ENCODE peak calls at places on chromosomes 5 and 9, in ten cellular contexts. One of them, this sample, is unnamed.

GRCh38 chr5:150122536-150123481 is 32.8 kb downstream of the PDGFRB start:
- DNase-seq in breast epithelium: no peak
- DNase-seq in IMR-90: no peak
- DNase-seq in body of pancreas: no peak
- DNase-seq in adrenal gland: no peak
- DNase-seq in A549: no peak
- DNase-seq in suprapubic skin: no peak
- DNase-seq in endothelial cell of umbilical vein: no peak
- DNase-seq in H1: no peak
- DNase-seq in Peyer's patch: peak; percentile 25
- DNase-seq in this sample: no peak

GRCh38 chr5:175797521-175798038 is 73.8 kb upstream of the CPLX2 start:
- DNase-seq in A549: no peak
- DNase-seq in suprapubic skin: no peak
- DNase-seq in Peyer's patch: no peak
- DNase-seq in endothelial cell of umbilical vein: no peak
- DNase-seq in breast epithelium: no peak
- DNase-seq in adrenal gland: no peak
- DNase-seq in body of pancreas: no peak
- DNase-seq in IMR-90: no peak
- DNase-seq in H1: peak; percentile 36
- DNase-seq in this sample: no peak

GRCh38 chr5:117394506-117395157 is 820.0 kb upstream of the SEMA6A start:
- DNase-seq in endothelial cell of umbilical vein: no peak
- DNase-seq in adrenal gland: no peak
- DNase-seq in H1: no peak
- DNase-seq in body of pancreas: no peak
- DNase-seq in suprapubic skin: no peak
- DNase-seq in breast epithelium: no peak
- DNase-seq in Peyer's patch: no peak
- DNase-seq in A549: no peak
- DNase-seq in IMR-90: no peak
- DNase-seq in this sample: no peak

GRCh38 chr5:154570572-154571324 is 92.7 kb upstream of the HAND1 start:
- DNase-seq in suprapubic skin: no peak
- DNase-seq in H1: no peak
- DNase-seq in endothelial cell of umbilical vein: no peak
- DNase-seq in IMR-90: no peak
- DNase-seq in Peyer's patch: no peak
- DNase-seq in A549: no peak
- DNase-seq in breast epithelium: no peak
- DNase-seq in body of pancreas: no peak
- DNase-seq in adrenal gland: no peak
- DNase-seq in this sample: no peak

GRCh38 chr5:113776168-113776567 is 262.7 kb downstream of the YTHDC2 start:
- DNase-seq in adrenal gland: no peak
- DNase-seq in endothelial cell of umbilical vein: no peak
- DNase-seq in H1: peak; percentile 3
- DNase-seq in A549: no peak
- DNase-seq in breast epithelium: no peak
- DNase-seq in suprapubic skin: no peak
- DNase-seq in body of pancreas: no peak
- DNase-seq in IMR-90: no peak
- DNase-seq in Peyer's patch: no peak
- DNase-seq in this sample: no peak

GRCh38 chr5:38051711-38052508 is 206.4 kb upstream of the EGFLAM start:
- DNase-seq in suprapubic skin: no peak
- DNase-seq in IMR-90: no peak
- DNase-seq in Peyer's patch: no peak
- DNase-seq in adrenal gland: no peak
- DNase-seq in breast epithelium: no peak
- DNase-seq in A549: no peak
- DNase-seq in endothelial cell of umbilical vein: no peak
- DNase-seq in H1: no peak
- DNase-seq in body of pancreas: no peak
- DNase-seq in this sample: no peak

GRCh38 chr9:12274577-12274976 is 418.6 kb upstream of the TYRP1 start:
- DNase-seq in breast epithelium: no peak
- DNase-seq in endothelial cell of umbilical vein: no peak
- DNase-seq in suprapubic skin: no peak
- DNase-seq in Peyer's patch: no peak
- DNase-seq in H1: no peak
- DNase-seq in IMR-90: no peak
- DNase-seq in A549: no peak
- DNase-seq in body of pancreas: no peak
- DNase-seq in adrenal gland: no peak
- DNase-seq in this sample: no peak

GRCh38 chr9:117180896-117181456 is 233.9 kb downstream of the ASTN2 start:
- DNase-seq in breast epithelium: no peak
- DNase-seq in IMR-90: no peak
- DNase-seq in body of pancreas: no peak
- DNase-seq in H1: no peak
- DNase-seq in adrenal gland: no peak
- DNase-seq in A549: no peak
- DNase-seq in Peyer's patch: no peak
- DNase-seq in endothelial cell of umbilical vein: no peak
- DNase-seq in suprapubic skin: no peak
- DNase-seq in this sample: no peak

DNA sequence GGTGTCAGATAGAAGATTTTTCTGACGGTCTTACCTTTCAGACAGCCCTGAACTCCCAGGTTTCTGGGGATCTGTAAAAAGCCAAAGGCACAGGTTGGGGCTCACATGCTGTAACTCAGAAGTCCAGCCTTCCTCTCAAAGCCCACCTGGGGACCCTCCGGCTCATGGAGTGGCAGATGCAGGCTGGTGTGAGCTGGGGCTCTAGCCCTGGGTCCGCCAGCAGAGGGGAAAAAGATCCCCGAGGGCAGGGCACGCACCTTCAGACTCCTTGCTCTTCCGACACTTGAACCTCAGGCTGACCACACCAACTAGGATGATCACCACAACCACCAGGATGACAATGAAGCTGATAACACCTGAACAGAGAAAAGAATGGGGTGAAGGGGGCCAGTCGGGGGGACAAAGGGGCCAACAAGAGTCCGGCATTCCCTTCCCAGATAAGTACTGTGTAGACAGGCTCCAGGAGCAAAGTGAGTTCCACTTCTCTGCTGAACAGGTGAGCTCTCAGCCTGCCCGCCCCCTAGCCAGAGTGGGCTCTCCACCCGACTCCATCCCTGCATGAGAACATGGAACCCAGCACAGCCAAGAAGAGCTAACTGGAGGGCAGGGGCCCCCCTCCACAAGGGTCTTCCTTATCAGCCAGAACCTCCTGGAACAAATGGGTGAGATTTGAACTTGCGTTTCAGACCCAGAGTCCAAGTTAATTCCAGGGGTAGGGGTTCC is 7.8 kb downstream of the ECSCR start:
- DNase-seq in H1: no peak
- DNase-seq in suprapubic skin: no peak
- DNase-seq in endothelial cell of umbilical vein: no peak
- DNase-seq in Peyer's patch: no peak
- DNase-seq in A549: no peak
- DNase-seq in breast epithelium: no peak
- DNase-seq in IMR-90: no peak
- DNase-seq in adrenal gland: no peak
- DNase-seq in body of pancreas: no peak
- DNase-seq in this sample: no peak
- TF ChIP-seq POLR2A in H1: no peak
- TF ChIP-seq POLR2A in suprapubic skin: no peak
- TF ChIP-seq POLR2A in endothelial cell of umbilical vein: no peak
- TF ChIP-seq POLR2A in Peyer's patch: no peak
- TF ChIP-seq POLR2A in A549: no peak
- TF ChIP-seq POLR2A in breast epithelium: no peak
- TF ChIP-seq POLR2A in IMR-90: no peak
- TF ChIP-seq POLR2A in adrenal gland: no peak
- TF ChIP-seq POLR2A in body of pancreas: no peak
- TF ChIP-seq POLR2A in this sample: no peak

DNA sequence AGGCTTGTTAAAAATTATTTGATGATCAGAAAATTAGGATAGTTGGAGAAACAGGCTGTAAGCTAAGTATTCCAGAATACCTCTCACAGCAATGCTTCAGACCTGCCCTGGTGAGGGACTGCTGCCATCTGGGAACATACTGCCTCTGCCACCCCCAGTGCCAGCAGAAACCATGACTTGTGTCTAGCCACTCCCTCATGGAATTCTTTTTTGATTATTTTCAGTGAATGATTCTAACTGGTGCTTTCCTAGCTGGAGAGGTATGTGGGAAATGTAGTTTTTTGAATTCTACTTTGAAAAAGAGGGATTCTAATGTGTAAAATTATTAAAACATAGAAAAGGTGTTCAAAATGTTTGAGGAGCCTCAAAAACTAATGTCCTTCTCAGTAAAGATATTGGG is 126.3 kb downstream of the HMHB1 start:
- DNase-seq in breast epithelium: no peak
- DNase-seq in A549: no peak
- DNase-seq in IMR-90: peak; percentile 16
- DNase-seq in suprapubic skin: no peak
- DNase-seq in body of pancreas: no peak
- DNase-seq in H1: no peak
- DNase-seq in endothelial cell of umbilical vein: no peak
- DNase-seq in adrenal gland: no peak
- DNase-seq in Peyer's patch: no peak
- DNase-seq in this sample: no peak
- TF ChIP-seq POLR2A in breast epithelium: no peak
- TF ChIP-seq POLR2A in A549: no peak
- TF ChIP-seq POLR2A in IMR-90: no peak
- TF ChIP-seq POLR2A in suprapubic skin: no peak
- TF ChIP-seq POLR2A in body of pancreas: no peak
- TF ChIP-seq POLR2A in H1: no peak
- TF ChIP-seq POLR2A in endothelial cell of umbilical vein: no peak
- TF ChIP-seq POLR2A in adrenal gland: no peak
- TF ChIP-seq POLR2A in Peyer's patch: no peak
- TF ChIP-seq POLR2A in this sample: no peak

DNA sequence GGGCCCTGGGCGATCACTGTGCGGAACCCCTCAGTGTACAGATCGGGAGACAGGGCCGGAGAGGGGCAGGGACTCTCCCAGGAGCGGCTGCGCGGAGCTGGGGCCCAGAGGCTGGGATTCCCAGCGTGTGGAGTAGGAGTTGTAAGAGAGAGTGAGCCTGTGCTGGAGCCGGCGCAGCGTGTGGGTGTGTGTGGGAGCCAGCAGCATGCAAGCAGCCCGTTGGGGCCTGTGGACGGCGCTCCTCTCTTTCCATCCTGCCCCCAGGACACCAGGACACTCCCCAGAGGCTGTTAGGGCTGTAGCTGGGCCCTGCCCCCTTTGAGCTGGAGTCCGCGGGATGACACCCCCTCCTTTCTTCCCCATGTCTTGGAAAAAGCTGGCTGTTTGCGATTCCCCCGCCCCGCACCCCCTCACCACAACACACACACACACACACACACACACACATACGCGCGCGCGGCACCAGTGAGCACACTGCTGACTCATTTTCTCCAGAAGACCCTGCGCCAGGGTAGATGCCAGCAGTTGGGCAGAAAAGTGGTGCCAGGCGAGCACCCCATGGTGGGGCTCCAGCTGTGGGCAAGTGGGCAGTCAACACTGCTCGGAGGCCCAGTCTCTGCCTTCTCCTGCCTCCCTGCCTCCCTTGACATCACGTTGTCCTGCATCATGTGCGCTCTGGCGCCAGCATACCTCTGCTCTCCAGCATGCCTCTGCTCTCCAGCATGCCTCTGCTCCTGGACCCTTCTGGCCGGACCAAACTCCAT is 1.5 kb downstream of the COL27A1 start:
- DNase-seq in endothelial cell of umbilical vein: peak; percentile 50
- DNase-seq in suprapubic skin: no peak
- DNase-seq in breast epithelium: peak; percentile 35
- DNase-seq in IMR-90: peak; percentile 84
- DNase-seq in adrenal gland: peak; percentile 52
- DNase-seq in Peyer's patch: peak; percentile 60
- DNase-seq in A549: peak; percentile 28
- DNase-seq in body of pancreas: peak; percentile 44
- DNase-seq in H1: no peak
- DNase-seq in this sample: peak; percentile 81
- TF ChIP-seq POLR2A in endothelial cell of umbilical vein: no peak
- TF ChIP-seq POLR2A in suprapubic skin: no peak
- TF ChIP-seq POLR2A in breast epithelium: no peak
- TF ChIP-seq POLR2A in IMR-90: peak; percentile 84
- TF ChIP-seq POLR2A in adrenal gland: no peak
- TF ChIP-seq POLR2A in Peyer's patch: no peak
- TF ChIP-seq POLR2A in A549: no peak
- TF ChIP-seq POLR2A in body of pancreas: peak; percentile 16
- TF ChIP-seq POLR2A in H1: no peak
- TF ChIP-seq POLR2A in this sample: no peak

GRCh38 chr9:136885950-136886578 is at the start of gene TRAF2:
- DNase-seq in suprapubic skin: peak; percentile 98
- DNase-seq in A549: peak; percentile 99
- DNase-seq in H1: peak; percentile 98
- DNase-seq in body of pancreas: peak; percentile 98
- DNase-seq in adrenal gland: peak; percentile 98
- DNase-seq in breast epithelium: peak; percentile 97
- DNase-seq in IMR-90: peak; percentile 99
- DNase-seq in endothelial cell of umbilical vein: peak; percentile 100
- DNase-seq in Peyer's patch: peak; percentile 99
- DNase-seq in this sample: peak; percentile 100

GRCh38 chr9:136882109-136882946 is 4.0 kb upstream of the TRAF2 start:
- DNase-seq in H1: no peak
- DNase-seq in suprapubic skin: no peak
- DNase-seq in Peyer's patch: peak; percentile 88
- DNase-seq in breast epithelium: peak; percentile 62
- DNase-seq in endothelial cell of umbilical vein: peak; percentile 51
- DNase-seq in adrenal gland: peak; percentile 89
- DNase-seq in A549: peak; percentile 96
- DNase-seq in body of pancreas: peak; percentile 56
- DNase-seq in IMR-90: peak; percentile 87
- DNase-seq in this sample: peak; percentile 100

GRCh38 chr9:136886610-136887597 is 588 bp downstream of the TRAF2 start:
- DNase-seq in H1: no peak
- DNase-seq in A549: peak; percentile 46
- DNase-seq in breast epithelium: no peak
- DNase-seq in endothelial cell of umbilical vein: peak; percentile 33
- DNase-seq in Peyer's patch: peak; percentile 62
- DNase-seq in IMR-90: peak; percentile 16
- DNase-seq in suprapubic skin: no peak
- DNase-seq in adrenal gland: no peak
- DNase-seq in body of pancreas: no peak
- DNase-seq in this sample: peak; percentile 93

GRCh38 chr9:136880651-136881050 is 5.7 kb upstream of the TRAF2 start:
- DNase-seq in A549: no peak
- DNase-seq in breast epithelium: no peak
- DNase-seq in body of pancreas: no peak
- DNase-seq in Peyer's patch: no peak
- DNase-seq in H1: no peak
- DNase-seq in adrenal gland: no peak
- DNase-seq in suprapubic skin: no peak
- DNase-seq in IMR-90: no peak
- DNase-seq in endothelial cell of umbilical vein: no peak
- DNase-seq in this sample: no peak

DNA sequence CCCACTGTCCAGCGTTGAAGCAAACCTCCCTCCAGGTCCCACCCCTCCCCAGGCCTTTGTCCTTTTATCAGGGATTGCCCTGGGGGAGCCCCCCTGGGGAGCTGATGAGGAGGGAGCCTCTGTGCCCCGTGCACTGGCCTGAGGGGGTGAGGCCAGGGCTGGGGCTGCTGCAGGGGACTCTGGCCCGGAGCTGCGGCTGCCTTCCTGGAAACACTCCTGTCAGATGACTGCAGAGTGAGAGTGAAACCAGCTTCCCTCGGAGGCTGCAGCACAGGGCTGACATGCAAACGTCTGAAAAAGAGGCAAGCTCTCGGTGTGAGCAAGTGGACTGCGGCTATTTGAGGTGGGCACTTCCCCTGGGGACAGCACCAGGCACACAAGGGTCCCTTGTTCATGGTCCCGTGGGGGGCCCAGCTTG is 4.6 kb upstream of the TRAF2 start:
- DNase-seq in endothelial cell of umbilical vein: no peak
- DNase-seq in H1: no peak
- DNase-seq in body of pancreas: no peak
- DNase-seq in IMR-90: peak; percentile 44
- DNase-seq in Peyer's patch: peak; percentile 73
- DNase-seq in adrenal gland: no peak
- DNase-seq in A549: no peak
- DNase-seq in suprapubic skin: no peak
- DNase-seq in breast epithelium: no peak
- DNase-seq in this sample: peak; percentile 80
- TF ChIP-seq POLR2A in endothelial cell of umbilical vein: no peak
- TF ChIP-seq POLR2A in H1: no peak
- TF ChIP-seq POLR2A in body of pancreas: no peak
- TF ChIP-seq POLR2A in IMR-90: no peak
- TF ChIP-seq POLR2A in Peyer's patch: no peak
- TF ChIP-seq POLR2A in adrenal gland: no peak
- TF ChIP-seq POLR2A in A549: no peak
- TF ChIP-seq POLR2A in suprapubic skin: no peak
- TF ChIP-seq POLR2A in breast epithelium: no peak
- TF ChIP-seq POLR2A in this sample: no peak

This sample was measured in H54.